ENCODE peak calls at places on chromosomes 13 and 19, in seven cellular contexts. One of them, this sample, is unnamed.

GRCh38 chr13:91544723-91545122 is 146.3 kb downstream of the GPC5 start:
- DNase-seq in IMR-90: no peak
- DNase-seq in A549: no peak
- DNase-seq in ovary: no peak
- DNase-seq in Peyer's patch: no peak
- DNase-seq in heart left ventricle: no peak
- DNase-seq in adrenal gland: no peak
- DNase-seq in this sample: no peak

GRCh38 chr13:35455022-35455421 is 21.5 kb downstream of the MAB21L1 start:
- DNase-seq in IMR-90: no peak
- DNase-seq in heart left ventricle: no peak
- DNase-seq in adrenal gland: no peak
- DNase-seq in A549: no peak
- DNase-seq in ovary: no peak
- DNase-seq in Peyer's patch: no peak
- DNase-seq in this sample: no peak

GRCh38 chr19:5018224-5019015 is 49.5 kb downstream of the KDM4B start:
- DNase-seq in heart left ventricle: no peak
- DNase-seq in A549: no peak
- DNase-seq in ovary: no peak
- DNase-seq in IMR-90: peak
- DNase-seq in Peyer's patch: no peak
- DNase-seq in adrenal gland: no peak
- DNase-seq in this sample: no peak

GRCh38 chr13:24208314-24208713 is 47.8 kb downstream of the SPATA13 start:
- DNase-seq in ovary: no peak
- DNase-seq in Peyer's patch: no peak
- DNase-seq in adrenal gland: peak
- DNase-seq in A549: peak
- DNase-seq in IMR-90: peak
- DNase-seq in heart left ventricle: no peak
- DNase-seq in this sample: no peak

GRCh38 chr19:2719910-2720776 is 1.0 kb downstream of the DIRAS1 start:
- DNase-seq in ovary: no peak
- DNase-seq in IMR-90: peak
- DNase-seq in A549: no peak
- DNase-seq in adrenal gland: no peak
- DNase-seq in heart left ventricle: peak
- DNase-seq in Peyer's patch: no peak
- DNase-seq in this sample: no peak

GRCh38 chr19:58575183-58576041 is 2.3 kb upstream of the MZF1 start:
- DNase-seq in heart left ventricle: peak
- DNase-seq in ovary: peak
- DNase-seq in A549: peak
- DNase-seq in IMR-90: peak
- DNase-seq in adrenal gland: peak
- DNase-seq in Peyer's patch: peak
- DNase-seq in this sample: no peak

GRCh38 chr13:39930544-39931444 is 275.3 kb downstream of the COG6 start:
- DNase-seq in ovary: no peak
- DNase-seq in A549: no peak
- DNase-seq in heart left ventricle: no peak
- DNase-seq in IMR-90: no peak
- DNase-seq in adrenal gland: no peak
- DNase-seq in Peyer's patch: no peak
- DNase-seq in this sample: no peak

GRCh38 chr19:19871932-19872331 is 6.2 kb downstream of the ZNF253 start:
- DNase-seq in adrenal gland: no peak
- DNase-seq in ovary: no peak
- DNase-seq in Peyer's patch: no peak
- DNase-seq in A549: no peak
- DNase-seq in IMR-90: no peak
- DNase-seq in heart left ventricle: no peak
- DNase-seq in this sample: no peak

GRCh38 chr13:40503966-40504591 is 162.4 kb downstream of the FOXO1 start:
- DNase-seq in heart left ventricle: no peak
- DNase-seq in IMR-90: peak
- DNase-seq in Peyer's patch: no peak
- DNase-seq in A549: peak
- DNase-seq in adrenal gland: no peak
- DNase-seq in ovary: no peak
- DNase-seq in this sample: no peak

GRCh38 chr13:49213539-49213938 is 6.6 kb upstream of the MLNR start:
- DNase-seq in A549: no peak
- DNase-seq in heart left ventricle: no peak
- DNase-seq in adrenal gland: no peak
- DNase-seq in ovary: no peak
- DNase-seq in IMR-90: no peak
- DNase-seq in Peyer's patch: no peak
- DNase-seq in this sample: no peak

GRCh38 chr13:114151031-114151430 is 18.6 kb upstream of the RASA3 start:
- DNase-seq in heart left ventricle: no peak
- DNase-seq in adrenal gland: no peak
- DNase-seq in IMR-90: no peak
- DNase-seq in ovary: no peak
- DNase-seq in A549: no peak
- DNase-seq in Peyer's patch: peak
- DNase-seq in this sample: no peak

GRCh38 chr13:29162638-29163037 is 342.5 kb downstream of the MTUS2 start:
- DNase-seq in adrenal gland: no peak
- DNase-seq in Peyer's patch: no peak
- DNase-seq in IMR-90: no peak
- DNase-seq in heart left ventricle: no peak
- DNase-seq in A549: peak
- DNase-seq in ovary: no peak
- DNase-seq in this sample: no peak

GRCh38 chr13:91468301-91468700 is 69.9 kb downstream of the GPC5 start:
- DNase-seq in Peyer's patch: no peak
- DNase-seq in IMR-90: peak
- DNase-seq in adrenal gland: no peak
- DNase-seq in A549: peak
- DNase-seq in ovary: no peak
- DNase-seq in heart left ventricle: no peak
- DNase-seq in this sample: no peak

GRCh38 chr19:21851596-21852345 is 15.8 kb upstream of the ZNF43 start:
- DNase-seq in A549: peak
- DNase-seq in IMR-90: peak
- DNase-seq in adrenal gland: peak
- DNase-seq in ovary: peak
- DNase-seq in heart left ventricle: peak
- DNase-seq in Peyer's patch: peak
- DNase-seq in this sample: peak
- TF ChIP-seq POLR2A in A549: peak
- TF ChIP-seq POLR2A in IMR-90: peak
- TF ChIP-seq POLR2A in adrenal gland: no peak
- TF ChIP-seq POLR2A in ovary: no peak
- TF ChIP-seq POLR2A in heart left ventricle: no peak
- TF ChIP-seq POLR2A in Peyer's patch: peak
- TF ChIP-seq POLR2A in this sample: no peak

DNA sequence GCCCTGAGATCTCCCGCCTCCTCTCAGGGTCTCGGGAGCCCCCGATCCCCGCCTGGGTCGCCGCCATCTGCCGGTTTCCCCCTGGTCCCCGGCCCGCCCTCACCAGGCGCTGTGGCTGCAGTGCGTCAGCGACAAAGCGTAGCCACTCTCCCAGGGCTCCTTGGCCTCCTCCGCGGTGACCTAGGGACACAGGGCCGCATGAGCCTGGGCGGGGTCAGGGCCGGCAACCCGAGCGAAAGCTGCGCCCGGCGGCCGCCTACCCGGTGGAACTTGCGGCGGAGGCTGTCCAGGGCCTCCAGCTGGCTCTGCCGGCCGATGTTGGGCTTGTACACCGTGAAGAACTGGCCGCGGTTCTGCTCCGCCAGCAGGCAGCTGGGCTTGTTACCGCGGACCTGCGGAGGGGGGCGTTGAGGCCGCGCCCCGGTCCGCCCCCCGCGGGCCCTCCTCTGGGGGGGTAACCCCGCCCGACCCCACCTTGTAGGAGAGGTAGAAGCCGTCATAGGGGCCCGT is 5.3 kb downstream of the GPX4 start:
- DNase-seq in IMR-90: no peak
- DNase-seq in adrenal gland: no peak
- DNase-seq in heart left ventricle: peak
- DNase-seq in ovary: peak
- DNase-seq in Peyer's patch: no peak
- DNase-seq in A549: no peak
- DNase-seq in this sample: no peak
- TF ChIP-seq POLR2A in IMR-90: peak
- TF ChIP-seq POLR2A in adrenal gland: no peak
- TF ChIP-seq POLR2A in heart left ventricle: no peak
- TF ChIP-seq POLR2A in ovary: no peak
- TF ChIP-seq POLR2A in Peyer's patch: no peak
- TF ChIP-seq POLR2A in A549: no peak
- TF ChIP-seq POLR2A in this sample: no peak

GRCh38 chr13:44380404-44381165 is 7.0 kb downstream of the SERP2 start:
- DNase-seq in Peyer's patch: no peak
- DNase-seq in ovary: no peak
- DNase-seq in heart left ventricle: no peak
- DNase-seq in A549: no peak
- DNase-seq in adrenal gland: no peak
- DNase-seq in IMR-90: peak
- DNase-seq in this sample: no peak

GRCh38 chr13:44383945-44384344 is 10.3 kb downstream of the SERP2 start:
- DNase-seq in A549: no peak
- DNase-seq in adrenal gland: no peak
- DNase-seq in IMR-90: no peak
- DNase-seq in Peyer's patch: no peak
- DNase-seq in ovary: no peak
- DNase-seq in heart left ventricle: no peak
- DNase-seq in this sample: no peak

GRCh38 chr13:44382635-44383145 is 9.1 kb downstream of the SERP2 start:
- DNase-seq in ovary: no peak
- DNase-seq in A549: no peak
- DNase-seq in adrenal gland: no peak
- DNase-seq in heart left ventricle: peak
- DNase-seq in IMR-90: no peak
- DNase-seq in Peyer's patch: no peak
- DNase-seq in this sample: no peak

GRCh38 chr13:44378277-44378676 is 4.7 kb downstream of the SERP2 start:
- DNase-seq in IMR-90: no peak
- DNase-seq in A549: no peak
- DNase-seq in Peyer's patch: no peak
- DNase-seq in adrenal gland: no peak
- DNase-seq in heart left ventricle: no peak
- DNase-seq in ovary: no peak
- DNase-seq in this sample: no peak

GRCh38 chr13:44379885-44380284 is 6.3 kb downstream of the SERP2 start:
- DNase-seq in A549: no peak
- DNase-seq in heart left ventricle: no peak
- DNase-seq in ovary: no peak
- DNase-seq in IMR-90: no peak
- DNase-seq in adrenal gland: no peak
- DNase-seq in Peyer's patch: no peak
- DNase-seq in this sample: no peak
- TF ChIP-seq POLR2A in A549: no peak
- TF ChIP-seq POLR2A in heart left ventricle: no peak
- TF ChIP-seq POLR2A in ovary: no peak
- TF ChIP-seq POLR2A in IMR-90: no peak
- TF ChIP-seq POLR2A in adrenal gland: no peak
- TF ChIP-seq POLR2A in Peyer's patch: no peak
- TF ChIP-seq POLR2A in this sample: no peak

GRCh38 chr19:18537431-18537830 is 5.9 kb downstream of the FKBP8 start:
- DNase-seq in heart left ventricle: no peak
- DNase-seq in ovary: no peak
- DNase-seq in Peyer's patch: no peak
- DNase-seq in IMR-90: no peak
- DNase-seq in adrenal gland: no peak
- DNase-seq in A549: no peak
- DNase-seq in this sample: no peak
- TF ChIP-seq POLR2A in heart left ventricle: no peak
- TF ChIP-seq POLR2A in ovary: no peak
- TF ChIP-seq POLR2A in Peyer's patch: no peak
- TF ChIP-seq POLR2A in IMR-90: no peak
- TF ChIP-seq POLR2A in adrenal gland: no peak
- TF ChIP-seq POLR2A in A549: no peak
- TF ChIP-seq POLR2A in this sample: no peak

GRCh38 chr13:76722782-76723181 is 163.4 kb downstream of the KCTD12 start:
- DNase-seq in heart left ventricle: no peak
- DNase-seq in A549: no peak
- DNase-seq in ovary: no peak
- DNase-seq in IMR-90: no peak
- DNase-seq in Peyer's patch: no peak
- DNase-seq in adrenal gland: no peak
- DNase-seq in this sample: no peak

GRCh38 chr13:76725211-76725610 is 161.0 kb downstream of the KCTD12 start:
- DNase-seq in ovary: no peak
- DNase-seq in adrenal gland: no peak
- DNase-seq in IMR-90: peak
- DNase-seq in heart left ventricle: no peak
- DNase-seq in A549: no peak
- DNase-seq in Peyer's patch: no peak
- DNase-seq in this sample: no peak

GRCh38 chr13:76720416-76720815 is 165.8 kb downstream of the KCTD12 start:
- DNase-seq in heart left ventricle: no peak
- DNase-seq in ovary: no peak
- DNase-seq in Peyer's patch: no peak
- DNase-seq in adrenal gland: no peak
- DNase-seq in IMR-90: no peak
- DNase-seq in A549: no peak
- DNase-seq in this sample: no peak

GRCh38 chr13:76720827-76721226 is 165.4 kb downstream of the KCTD12 start:
- DNase-seq in Peyer's patch: no peak
- DNase-seq in adrenal gland: no peak
- DNase-seq in ovary: no peak
- DNase-seq in A549: no peak
- DNase-seq in heart left ventricle: no peak
- DNase-seq in IMR-90: no peak
- DNase-seq in this sample: no peak

GRCh38 chr13:76723551-76724232 is 162.5 kb downstream of the KCTD12 start:
- DNase-seq in adrenal gland: peak
- DNase-seq in heart left ventricle: peak
- DNase-seq in A549: no peak
- DNase-seq in Peyer's patch: no peak
- DNase-seq in ovary: peak
- DNase-seq in IMR-90: peak
- DNase-seq in this sample: no peak
- TF ChIP-seq POLR2A in adrenal gland: no peak
- TF ChIP-seq POLR2A in heart left ventricle: no peak
- TF ChIP-seq POLR2A in A549: no peak
- TF ChIP-seq POLR2A in Peyer's patch: no peak
- TF ChIP-seq POLR2A in ovary: no peak
- TF ChIP-seq POLR2A in IMR-90: no peak
- TF ChIP-seq POLR2A in this sample: no peak

This sample was measured in esophagus squamous epithelium.